ENCODE peak calls at places on chromosomes 7 and 10, in five cellular contexts. I is neuronal stem cell; Z is left ventricle myocardium inferior; X is small intestine; J is CD4-positive, alpha-beta memory T cell. V is an unnamed sample.

GRCh38 chr10:109961181-109962001 is 38.1 kb upstream of the XPNPEP1 start:
- DNase-seq in I (no peak), J (no peak), Z (no peak), X (no peak), V (peak; percentile 80)

GRCh38 chr7:110861163-110861562 is 229.8 kb upstream of the LRRN3 start:
- DNase-seq in X (no peak), I (no peak), Z (no peak), J (no peak), V (no peak)

GRCh38 chr7:101557421-101557820 is 71.7 kb downstream of the MYL10 start:
- DNase-seq in J (no peak), X (no peak), I (no peak), Z (no peak), V (no peak)

GRCh38 chr10:27783660-27784059 is 38.0 kb upstream of the MKX start:
- DNase-seq in Z (no peak), I (peak; percentile 36), J (peak; percentile 11), X (no peak), V (peak; percentile 49)

GRCh38 chr10:112137381-112137987 is 46.1 kb downstream of the GPAM start:
- DNase-seq in Z (peak; percentile 56), J (peak; percentile 41), I (peak; percentile 83), X (peak; percentile 64), V (peak; percentile 42)

GRCh38 chr7:11751807-11752389 is 80.1 kb downstream of the THSD7A start:
- DNase-seq in Z (no peak), X (peak; percentile 3), J (no peak), I (no peak), V (no peak)

GRCh38 chr7:117237646-117238045 is 85.2 kb downstream of the WNT2 start:
- DNase-seq in X (no peak), Z (no peak), I (no peak), J (no peak), V (no peak)

GRCh38 chr7:157355784-157356511 is 19.1 kb downstream of the DNAJB6 start:
- DNase-seq in I (no peak), Z (peak; percentile 39), X (no peak), J (no peak), V (peak; percentile 84)

GRCh38 chr10:4120454-4120853 is 335.4 kb upstream of the KLF6 start:
- DNase-seq in I (no peak), Z (no peak), X (no peak), J (peak; percentile 29), V (no peak)

GRCh38 chr10:19817251-19818046 is 1.2 kb downstream of the PLXDC2 start:
- DNase-seq in J (no peak), X (peak; percentile 25), Z (no peak), I (peak; percentile 39), V (no peak)

GRCh38 chr10:71985542-71986250 is 21.5 kb downstream of the CHST3 start:
- DNase-seq in I (no peak), J (no peak), Z (no peak), X (no peak), V (no peak)

GRCh38 chr10:12819656-12820055 is 181.9 kb downstream of the CCDC3 start:
- DNase-seq in I (no peak), J (no peak), X (no peak), Z (no peak), V (no peak)

GRCh38 chr7:47478017-47478344 is 103.9 kb downstream of the TNS3 start:
- DNase-seq in X (no peak), J (no peak), Z (no peak), I (no peak), V (no peak)

GRCh38 chr10:49629286-49629915 is 15.6 kb downstream of the CHAT start:
- DNase-seq in Z (no peak), X (no peak), J (no peak), I (no peak), V (no peak)

GRCh38 chr10:72727128-72727527 is 35.2 kb downstream of the MCU start:
- DNase-seq in J (no peak), I (no peak), Z (no peak), X (no peak), V (no peak)

GRCh38 chr10:13503745-13504463 is 24.9 kb downstream of the BEND7 start:
- DNase-seq in X (no peak), Z (no peak), I (no peak), J (no peak), V (peak; percentile 46)

GRCh38 chr7:71144963-71145362 is 13.0 kb downstream of the GALNT17 start:
- DNase-seq in X (no peak), I (no peak), Z (no peak), J (no peak), V (no peak)

GRCh38 chr10:101779544-101780186 is 3.6 kb downstream of the NPM3 start:
- DNase-seq in I (peak; percentile 79), X (peak; percentile 68), Z (peak; percentile 79), J (peak; percentile 77), V (peak; percentile 33)

GRCh38 chr7:47571355-47572100 is 10.4 kb downstream of the TNS3 start:
- DNase-seq in J (no peak), Z (peak; percentile 88), X (peak; percentile 72), I (no peak), V (peak; percentile 53)

GRCh38 chr10:67977246-67977645 is 92.8 kb downstream of the SIRT1 start:
- DNase-seq in X (peak; percentile 4), Z (no peak), J (no peak), I (no peak), V (no peak)

GRCh38 chr10:125698599-125698998 is 15.6 kb upstream of the TEX36 start:
- DNase-seq in Z (no peak), I (no peak), J (no peak), X (no peak), V (no peak)

GRCh38 chr7:151665363-151665762 is 145.7 kb upstream of the RHEB start:
- DNase-seq in I (no peak), X (no peak), Z (peak; percentile 75), J (no peak), V (no peak)

GRCh38 chr10:132135398-132135872 is 51.3 kb upstream of the DPYSL4 start:
- DNase-seq in X (no peak), I (no peak), J (no peak), Z (peak; percentile 7), V (no peak)

GRCh38 chr7:34849163-34849960 is 187.9 kb downstream of the DPY19L1 start:
- DNase-seq in I (no peak), X (no peak), J (no peak), Z (no peak), V (peak; percentile 50)

GRCh38 chr10:60454336-60454735 is 64.7 kb upstream of the ANK3 start:
- DNase-seq in Z (no peak), J (no peak), I (no peak), X (no peak), V (no peak)
- H3K36me3 ChIP-seq in Z (no peaks in the 10 kb centered on the region), J (no peaks in the 10 kb centered on the region), I (no peaks in the 10 kb centered on the region), X (no peaks in the 10 kb centered on the region), V (no peaks in the 10 kb centered on the region)

DNA sequence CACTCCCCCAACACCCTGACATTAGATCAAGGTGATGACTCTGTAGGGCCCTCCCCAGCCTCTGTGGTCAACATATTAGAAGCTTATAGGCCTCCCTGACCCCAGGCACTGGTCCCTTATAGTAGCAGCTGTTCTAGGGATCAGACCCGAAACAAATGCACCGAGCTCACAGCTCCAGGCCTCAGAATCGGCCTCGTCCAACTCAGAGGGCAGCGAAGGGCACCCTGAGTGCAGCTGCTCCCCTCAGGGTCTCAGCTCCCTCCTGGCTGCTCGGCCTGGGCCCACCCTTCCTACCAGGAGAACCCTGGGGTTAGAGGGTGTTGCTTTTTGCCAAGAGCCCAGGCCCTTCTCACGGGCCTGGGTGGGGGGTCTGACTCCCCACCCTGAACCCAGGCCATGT is 5.0 kb downstream of the ECHS1 start:
- DNase-seq in I (no peak), Z (no peak), J (no peak), X (no peak), V (no peak)
- H3K36me3 ChIP-seq in I (peaks cover 52% of the 10 kb centered on the region), Z (peaks cover 80% of the 10 kb centered on the region), J (peaks cover 15% of the 10 kb centered on the region), X (peaks cover 35% of the 10 kb centered on the region), V (peaks cover 33% of the 10 kb centered on the region)

GRCh38 chr7:44572771-44573170 is 937 bp downstream of the DDX56 start:
- DNase-seq in Z (no peak), X (no peak), I (no peak), J (no peak), V (no peak)

GRCh38 chr7:44567884-44568283 is 5.8 kb downstream of the DDX56 start:
- DNase-seq in I (no peak), X (no peak), Z (no peak), J (no peak), V (no peak)

GRCh38 chr7:44568771-44569560 is 4.7 kb downstream of the DDX56 start:
- DNase-seq in Z (no peak), J (no peak), X (no peak), I (no peak), V (no peak)

GRCh38 chr7:44566680-44567079 is 7.0 kb downstream of the DDX56 start:
- DNase-seq in Z (no peak), I (no peak), J (no peak), X (peak; percentile 48), V (no peak)

GRCh38 chr7:44569958-44570357 is 3.8 kb downstream of the DDX56 start:
- DNase-seq in X (no peak), Z (no peak), J (no peak), I (no peak), V (no peak)
- H3K36me3 ChIP-seq in X (peaks cover 28% of the 10 kb centered on the region), Z (peaks cover 78% of the 10 kb centered on the region), J (peaks cover 68% of the 10 kb centered on the region), I (peaks cover 68% of the 10 kb centered on the region), V (peaks cover 45% of the 10 kb centered on the region)

GRCh38 chr10:93991101-93991500 is 2.6 kb upstream of the PLCE1 start:
- DNase-seq in X (no peak), Z (no peak), I (no peak), J (no peak), V (no peak)
- H3K36me3 ChIP-seq in X (no peaks in the 10 kb centered on the region), Z (no peaks in the 10 kb centered on the region), I (no peaks in the 10 kb centered on the region), J (no peaks in the 10 kb centered on the region), V (no peaks in the 10 kb centered on the region)

GRCh38 chr10:95261926-95262325 is 28.9 kb downstream of the PDLIM1 start:
- DNase-seq in I (no peak), Z (no peak), X (no peak), J (no peak), V (no peak)

GRCh38 chr10:95260397-95260881 is 30.4 kb downstream of the PDLIM1 start:
- DNase-seq in Z (no peak), X (no peak), J (no peak), I (no peak), V (peak; percentile 89)

GRCh38 chr10:95263864-95264226 is 27.0 kb downstream of the PDLIM1 start:
- DNase-seq in X (no peak), I (no peak), Z (no peak), J (no peak), V (no peak)

GRCh38 chr10:95262763-95263518 is 27.9 kb downstream of the PDLIM1 start:
- DNase-seq in I (no peak), Z (no peak), J (no peak), X (no peak), V (no peak)

GRCh38 chr10:95260909-95261552 is 29.8 kb downstream of the PDLIM1 start:
- DNase-seq in X (no peak), I (no peak), J (no peak), Z (no peak), V (peak; percentile 76)
- H3K36me3 ChIP-seq in X (peaks cover 10% of the 10 kb centered on the region), I (no peaks in the 10 kb centered on the region), J (no peaks in the 10 kb centered on the region), Z (peaks cover 78% of the 10 kb centered on the region), V (peaks cover 22% of the 10 kb centered on the region)

GRCh38 chr10:121498071-121498470 is 100.2 kb downstream of the FGFR2 start:
- DNase-seq in X (no peak), I (no peak), J (no peak), Z (no peak), V (no peak)
- H3K36me3 ChIP-seq in X (no peaks in the 10 kb centered on the region), I (no peaks in the 10 kb centered on the region), J (no peaks in the 10 kb centered on the region), Z (no peaks in the 10 kb centered on the region), V (peaks cover 6% of the 10 kb centered on the region)